ENCODE peak calls at places on chromosome 22, in four cellular contexts. D is activated effector memory CD4-positive, alpha-beta T cell treated with anti-CD3 and anti-CD28 coated beads, Interleukin-2, amount 50 U/mL, for 16 hours; R is T follicular helper cell; X is heart right ventricle. M is an unnamed sample.

GRCh38 chr22:24588370-24588755 is 4.5 kb downstream of the LRRC75B start:
- DNase-seq in D (no peak), R (no peak), X (no peak), M (no peak)

GRCh38 chr22:37184816-37185541 is 3.1 kb downstream of the C1QTNF6 start:
- DNase-seq in D (no peak), R (no peak), X (no peak), M (peak)

GRCh38 chr22:48948575-48949170 is 879.0 kb downstream of the BRD1 start:
- DNase-seq in D (no peak), R (no peak), X (no peak), M (peak)

GRCh38 chr22:37007666-37008065 is 11.6 kb downstream of the TST start:
- DNase-seq in D (no peak), R (no peak), X (no peak), M (no peak)

GRCh38 chr22:38208549-38209097 is 6.8 kb downstream of the MAFF start:
- DNase-seq in D (no peak), R (no peak), X (no peak), M (no peak)

GRCh38 chr22:49968831-49969661 is 8.5 kb downstream of the PIM3 start:
- DNase-seq in D (peak), R (no peak), X (peak), M (peak)

GRCh38 chr22:25235547-25236290 is 16.3 kb downstream of the CRYBB2 start:
- DNase-seq in D (peak), R (peak), X (peak), M (peak)

GRCh38 chr22:23216331-23217170 is 36.2 kb downstream of the BCR start:
- DNase-seq in D (peak), R (peak), X (no peak), M (no peak)

GRCh38 chr22:42630211-42630610 is 10.2 kb downstream of the ATP5MGL start:
- DNase-seq in D (no peak), R (no peak), X (no peak), M (no peak)